ENCODE peak calls at places on chromosomes 1 and 21, in ten cellular contexts. T is mucosa of gallbladder; N is pancreas; B is esophagus squamous epithelium; S is retina; V is stimulated activated CD8-positive, alpha-beta memory T cell treated with anti-CD3 and anti-CD28 coated beads, Interleukin-4, amount 100 ng/mL, for 1 hour; J is AG08395; X is NCI-H1436; H is amniotic stem cell; Y is effector memory CD4-positive, alpha-beta T cell. F is an unnamed sample.

GRCh38 chr1:239816090-239816812 is 275.4 kb upstream of the FMN2 start:
- DNase-seq in S (peak), T (peak), N (no peak), V (no peak), J (peak), Y (no peak), B (no peak), X (no peak), H (peak), F (peak)

GRCh38 chr1:165773324-165773965 is 4.8 kb upstream of the TMCO1 start:
- DNase-seq in J (peak), Y (no peak), B (no peak), N (no peak), H (peak), V (no peak), X (no peak), T (no peak), S (no peak), F (peak)

GRCh38 chr1:97870574-97870973 is 50.3 kb downstream of the DPYD start:
- DNase-seq in T (no peak), H (no peak), J (no peak), S (peak), X (peak), V (no peak), Y (no peak), N (no peak), B (no peak), F (no peak)

GRCh38 chr1:40049745-40050144 is 9.2 kb downstream of the CAP1 start:
- DNase-seq in H (no peak), J (no peak), X (no peak), B (no peak), N (no peak), V (no peak), Y (no peak), T (no peak), S (no peak), F (no peak)

GRCh38 chr1:84701366-84701765 is 11.1 kb upstream of the SSX2IP start:
- DNase-seq in V (no peak), H (no peak), T (no peak), B (no peak), Y (no peak), S (no peak), X (no peak), J (no peak), N (no peak), F (peak)

GRCh38 chr1:44254392-44254791 is 41.1 kb downstream of the DMAP1 start:
- DNase-seq in S (no peak), J (no peak), B (no peak), X (no peak), N (no peak), Y (no peak), T (no peak), V (no peak), H (no peak), F (no peak)

GRCh38 chr1:27862671-27863551 is 9.4 kb upstream of the THEMIS2 start:
- DNase-seq in S (no peak), N (no peak), J (peak), V (no peak), Y (no peak), X (no peak), T (peak), B (no peak), H (peak), F (peak)

GRCh38 chr21:45098867-45099266 is 24.5 kb downstream of the ADARB1 start:
- DNase-seq in H (no peak), V (no peak), T (no peak), S (no peak), N (no peak), J (no peak), X (no peak), B (no peak), Y (no peak), F (peak)

GRCh38 chr21:40706806-40707205 is 140.2 kb downstream of the DSCAM start:
- DNase-seq in S (no peak), V (no peak), B (no peak), J (no peak), X (no peak), Y (no peak), N (no peak), T (no peak), H (no peak), F (no peak)

GRCh38 chr1:183841950-183842816 is 37.3 kb downstream of the RGL1 start:
- DNase-seq in S (no peak), Y (no peak), J (peak), B (no peak), V (no peak), H (peak), N (no peak), X (no peak), T (peak), F (peak)

GRCh38 chr1:77292551-77292950 is 10.7 kb downstream of the AK5 start:
- DNase-seq in V (no peak), J (no peak), S (no peak), N (no peak), T (no peak), Y (no peak), X (no peak), H (no peak), B (no peak), F (peak)

GRCh38 chr1:114758251-114758832 is 558 bp upstream of the CSDE1 start:
- DNase-seq in H (no peak), V (no peak), J (peak), B (no peak), X (no peak), Y (no peak), T (no peak), S (no peak), N (no peak), F (peak)

GRCh38 chr1:94527447-94528031 is 14.0 kb downstream of the F3 start:
- DNase-seq in V (no peak), T (no peak), N (no peak), X (no peak), S (peak), B (no peak), H (no peak), Y (no peak), J (peak), F (peak)

GRCh38 chr21:31351438-31351837 is 7.4 kb upstream of the TIAM1 start:
- DNase-seq in H (no peak), S (no peak), T (no peak), Y (no peak), B (no peak), V (no peak), X (no peak), J (peak), N (no peak), F (no peak)

GRCh38 chr1:208980590-208980989 is 602.9 kb upstream of the CAMK1G start:
- DNase-seq in X (no peak), S (no peak), B (no peak), H (no peak), Y (no peak), T (no peak), J (no peak), V (no peak), N (no peak), F (no peak)

GRCh38 chr1:216330262-216330661 is 93.0 kb downstream of the USH2A start:
- DNase-seq in J (no peak), V (no peak), T (no peak), X (no peak), Y (no peak), H (no peak), N (no peak), S (no peak), B (no peak), F (no peak)

GRCh38 chr1:27605796-27606707 is 2.1 kb upstream of the AHDC1 start:
- DNase-seq in Y (peak), V (no peak), S (peak), J (peak), B (no peak), H (no peak), T (peak), X (peak), N (no peak), F (peak)

GRCh38 chr1:243950166-243950565 is 100.1 kb upstream of the AKT3 start:
- DNase-seq in X (no peak), V (no peak), B (no peak), H (peak), N (no peak), J (peak), S (no peak), T (no peak), Y (no peak), F (peak)

GRCh38 chr1:179742291-179742690 is 800 bp upstream of the FAM163A start:
- DNase-seq in X (no peak), N (no peak), B (no peak), S (no peak), J (no peak), H (no peak), T (no peak), V (no peak), Y (no peak), F (no peak)

GRCh38 chr1:52672946-52673345 is 25.2 kb downstream of the COA7 start:
- DNase-seq in T (no peak), X (no peak), Y (no peak), V (no peak), S (no peak), N (no peak), J (no peak), H (no peak), B (no peak), F (peak)

GRCh38 chr1:1439550-1440261 is 4.2 kb downstream of the VWA1 start:
- DNase-seq in Y (no peak), S (no peak), V (no peak), J (no peak), N (no peak), B (no peak), T (no peak), X (no peak), H (no peak), F (no peak)

GRCh38 chr21:15774590-15774989 is 44.8 kb downstream of the USP25 start:
- DNase-seq in V (no peak), S (no peak), J (peak), B (no peak), H (no peak), X (no peak), N (no peak), Y (no peak), T (no peak), F (no peak)

GRCh38 chr1:97904528-97904927 is 16.3 kb downstream of the DPYD start:
- DNase-seq in H (no peak), S (no peak), Y (no peak), B (no peak), T (no peak), J (no peak), N (no peak), V (no peak), X (no peak), F (no peak)

GRCh38 chr1:178046856-178047255 is 47.0 kb upstream of the RASAL2 start:
- DNase-seq in S (no peak), Y (no peak), X (no peak), N (no peak), V (no peak), J (no peak), B (no peak), H (no peak), T (no peak), F (no peak)

GRCh38 chr1:59831529-59831928 is 16.8 kb downstream of the HOOK1 start:
- DNase-seq in B (no peak), V (no peak), J (no peak), T (no peak), S (no peak), Y (no peak), N (no peak), H (no peak), X (no peak), F (no peak)